ENCODE peak calls at places on chromosomes 5 and 9, in seven cellular contexts. S is transverse colon, E is heart left ventricle, Q is sigmoid colon, T is NB4, F is body of pancreas, R is right lobe of liver. W is an unnamed sample.

GRCh38 chr9:136880651-136881050 is 5.7 kb upstream of the TRAF2 start:
- DNase-seq in Q (no peak), T (no peak), S (no peak), R (peak), E (no peak), F (no peak), W (no peak)

GRCh38 chr5:167633931-167634341 is 657.5 kb upstream of the WWC1 start:
- DNase-seq in F (no peak), Q (no peak), S (no peak), E (no peak), T (no peak), R (no peak), W (no peak)

GRCh38 chr5:112918679-112919078 is 3.3 kb downstream of the REEP5 start:
- DNase-seq in F (no peak), S (no peak), Q (no peak), E (no peak), T (no peak), R (no peak), W (no peak)

GRCh38 chr9:136542246-136543041 is 3.4 kb downstream of the NOTCH1 start:
- DNase-seq in F (no peak), T (no peak), E (no peak), R (no peak), S (no peak), Q (no peak), W (no peak)

GRCh38 chr9:84419203-84419602 is 78.6 kb upstream of the SLC28A3 start:
- DNase-seq in F (no peak), E (no peak), S (no peak), Q (no peak), R (no peak), T (peak), W (no peak)

GRCh38 chr5:111512026-111512405 is 319 bp downstream of the STARD4 start:
- DNase-seq in E (peak), R (no peak), T (no peak), S (no peak), Q (peak), F (no peak), W (no peak)

GRCh38 chr5:96110289-96110688 is 148.6 kb upstream of the ELL2 start:
- DNase-seq in Q (no peak), E (no peak), S (no peak), T (no peak), R (no peak), F (no peak), W (no peak)

GRCh38 chr5:40483316-40483715 is 196.4 kb upstream of the PTGER4 start:
- DNase-seq in S (no peak), E (no peak), T (no peak), F (no peak), R (no peak), Q (no peak), W (no peak)

GRCh38 chr9:83154087-83154736 is 91.3 kb upstream of the RASEF start:
- DNase-seq in E (no peak), S (no peak), Q (no peak), R (no peak), F (peak), T (no peak), W (no peak)

GRCh38 chr5:98989723-98990122 is 60.9 kb upstream of the CHD1 start:
- DNase-seq in R (no peak), S (no peak), E (no peak), T (peak), Q (no peak), F (no peak), W (no peak)
- TF ChIP-seq POLR2A in R (no peak), S (no peak), E (no peak), T (no peak), Q (no peak), F (no peak), W (no peak)

GRCh38 chr9:129889461-129889935 is 54.2 kb downstream of the USP20 start:
- DNase-seq in R (no peak), E (no peak), S (no peak), T (peak), Q (no peak), F (no peak), W (no peak)

GRCh38 chr9:129888809-129889460 is 53.7 kb downstream of the USP20 start:
- DNase-seq in R (no peak), E (no peak), F (no peak), Q (no peak), S (no peak), T (no peak), W (peak)

GRCh38 chr9:129888085-129888808 is 53.0 kb downstream of the USP20 start:
- DNase-seq in Q (no peak), T (peak), F (no peak), S (peak), R (peak), E (peak), W (peak)

GRCh38 chr9:129891519-129891918 is 56.3 kb downstream of the USP20 start:
- DNase-seq in Q (no peak), F (no peak), T (no peak), R (no peak), E (no peak), S (no peak), W (no peak)

DNA sequence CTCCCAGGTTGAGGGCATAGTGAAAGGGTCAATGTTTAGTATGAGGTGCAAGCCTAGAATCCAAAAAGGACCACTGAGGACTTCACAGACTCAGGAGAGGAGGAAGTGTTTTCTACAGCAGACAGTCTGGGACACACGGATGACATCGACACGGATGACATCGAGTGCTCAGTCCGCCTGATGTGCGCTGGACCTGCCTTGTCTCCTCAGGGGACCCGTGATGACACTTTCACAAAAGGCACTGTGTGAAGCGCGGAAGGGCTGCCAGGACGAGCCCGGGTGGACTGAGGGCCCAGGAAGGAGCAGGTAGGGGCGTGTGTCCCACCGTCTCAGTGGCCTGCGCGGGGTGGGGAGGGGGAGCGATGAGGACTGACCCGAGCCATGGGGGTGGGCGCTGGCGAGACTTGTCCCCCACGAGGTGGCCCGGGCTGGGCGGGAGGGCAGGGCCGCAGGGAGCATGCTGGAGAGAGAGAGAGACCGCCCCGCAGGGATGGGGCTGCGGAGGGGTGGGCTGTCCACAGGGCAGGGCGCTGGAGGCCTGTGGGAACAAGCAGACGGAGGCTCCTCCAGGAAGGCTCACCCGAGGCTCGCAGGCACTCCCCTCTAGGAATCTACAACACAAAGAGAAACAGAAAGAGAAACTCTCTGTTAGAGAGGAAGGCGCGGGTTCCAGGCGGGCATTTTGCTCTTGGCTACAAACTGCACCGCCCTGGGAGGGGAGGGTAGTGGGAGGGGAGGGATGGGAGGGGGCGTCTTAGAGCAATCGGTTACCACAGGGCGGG is 54.9 kb downstream of the USP20 start:
- DNase-seq in Q (no peak), R (peak), T (peak), S (peak), F (no peak), E (peak), W (peak)
- TF ChIP-seq POLR2A in Q (no peak), R (no peak), T (no peak), S (no peak), F (no peak), E (no peak), W (no peak)

GRCh38 chr9:37719526-37719925 is 34.1 kb upstream of the TRMT10B start:
- DNase-seq in S (no peak), F (no peak), E (no peak), Q (no peak), R (no peak), T (peak), W (no peak)

GRCh38 chr9:37715260-37715659 is 38.3 kb upstream of the TRMT10B start:
- DNase-seq in E (no peak), R (no peak), F (no peak), S (no peak), T (no peak), Q (no peak), W (no peak)

GRCh38 chr9:37715991-37716505 is 37.6 kb upstream of the TRMT10B start:
- DNase-seq in S (no peak), R (no peak), E (no peak), Q (no peak), F (no peak), T (no peak), W (no peak)
- TF ChIP-seq POLR2A in S (no peak), R (no peak), E (no peak), Q (no peak), F (no peak), T (no peak), W (no peak)

DNA sequence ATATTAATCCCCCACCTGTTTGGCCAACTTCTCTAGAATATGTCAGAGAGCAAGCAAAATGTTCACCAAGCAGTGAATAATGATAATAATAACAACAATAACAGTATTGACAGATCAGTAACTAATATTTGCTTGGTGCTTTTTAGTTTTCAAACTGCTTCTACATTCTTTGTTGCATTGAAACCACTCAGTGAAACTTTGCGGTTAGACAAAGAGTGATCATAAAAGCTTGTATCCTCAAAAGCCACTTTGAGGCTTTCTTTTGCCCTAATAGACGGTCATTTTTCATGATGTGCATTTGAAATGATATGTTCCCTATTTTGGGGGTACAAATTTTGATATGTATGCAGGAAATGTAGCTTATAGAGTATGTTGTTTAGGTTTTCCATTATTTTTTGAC is 43.6 kb upstream of the PTGS1 start:
- DNase-seq in F (no peak), T (no peak), Q (no peak), S (no peak), E (no peak), R (no peak), W (no peak)
- TF ChIP-seq POLR2A in F (no peak), T (no peak), Q (no peak), S (no peak), E (no peak), R (no peak), W (no peak)

DNA sequence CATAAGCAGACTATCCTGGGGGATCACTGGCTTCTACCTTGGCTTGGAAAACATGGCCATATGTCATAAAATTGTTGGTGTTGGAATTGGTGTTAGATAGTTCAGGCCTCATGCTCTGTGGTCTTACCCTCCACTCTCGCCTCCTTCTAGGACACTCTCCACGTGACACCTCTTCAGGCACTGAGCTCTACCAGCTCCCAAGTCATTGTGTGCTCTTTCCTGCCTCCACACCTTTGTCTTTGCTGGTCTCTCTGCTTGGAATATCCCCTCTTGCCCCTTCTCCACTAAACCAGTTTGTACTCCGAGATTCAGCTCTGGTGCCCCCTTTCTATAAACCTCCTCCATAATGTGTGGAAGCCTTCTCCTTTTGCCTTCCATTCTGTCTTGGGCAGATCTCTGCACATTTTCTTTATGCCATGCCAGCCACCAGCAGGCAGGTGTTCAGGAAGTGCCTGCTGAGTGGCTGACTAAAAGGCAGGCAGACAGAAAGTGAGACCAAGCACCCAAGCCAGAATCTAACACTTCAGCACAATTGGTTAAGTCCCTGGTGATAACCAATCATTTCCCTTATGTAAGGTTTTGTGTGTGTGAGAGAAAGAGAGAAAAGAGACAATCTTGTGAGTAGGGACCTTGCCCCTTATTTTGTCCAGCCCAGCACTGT is 37.7 kb downstream of the SAR1B start:
- DNase-seq in S (no peak), E (no peak), R (no peak), F (no peak), T (no peak), Q (no peak), W (no peak)
- TF ChIP-seq POLR2A in S (no peak), E (no peak), R (no peak), F (no peak), T (no peak), Q (no peak), W (no peak)

DNA sequence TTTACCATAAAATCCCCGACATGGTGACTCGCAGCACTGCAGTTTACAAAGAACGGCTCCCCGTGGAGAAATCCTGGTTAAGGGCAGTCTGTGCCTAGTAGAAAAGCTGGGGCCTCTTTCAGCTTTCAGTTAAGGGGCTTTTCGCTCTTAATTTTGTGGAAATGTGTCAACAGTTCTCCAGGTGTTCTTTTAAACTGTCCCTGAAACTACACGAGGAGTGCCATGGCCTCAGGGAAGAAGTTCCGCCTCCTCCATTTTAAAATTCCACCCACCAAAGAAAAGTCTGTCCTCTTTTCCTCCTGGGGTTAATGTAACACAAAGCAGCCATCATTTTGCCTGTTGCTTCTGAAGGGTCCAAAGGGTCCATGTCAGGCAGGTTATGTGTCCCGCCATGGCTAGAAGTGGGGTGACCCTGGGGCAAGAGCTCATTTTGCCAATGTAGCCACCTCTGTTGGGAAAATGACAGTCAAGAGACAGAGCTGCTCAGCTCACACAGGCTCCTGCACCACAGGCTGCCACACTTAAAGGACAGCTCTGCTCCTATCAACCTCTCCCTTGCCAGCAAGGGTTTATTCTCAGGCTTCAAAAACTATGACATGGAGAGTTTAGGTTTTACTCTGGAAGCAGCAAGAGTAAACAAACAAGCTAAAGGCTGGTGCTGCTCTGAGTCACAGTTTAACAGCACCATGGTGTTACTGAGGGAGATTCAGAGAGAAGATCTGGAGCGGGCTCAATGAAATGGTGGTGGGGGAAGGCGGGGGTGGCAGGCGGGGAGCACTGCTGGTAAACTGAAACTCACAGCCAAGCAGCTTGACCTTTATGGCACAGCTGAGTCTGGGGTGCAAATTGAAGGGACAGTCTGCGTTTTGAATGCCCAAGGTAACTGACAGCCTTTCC is 3.2 kb downstream of the WHRN start:
- DNase-seq in F (no peak), R (no peak), T (no peak), S (no peak), E (no peak), Q (no peak), W (no peak)
- TF ChIP-seq POLR2A in F (no peak), R (no peak), T (no peak), S (no peak), E (no peak), Q (no peak), W (no peak)

GRCh38 chr9:34328983-34329832 is at the start of the genes KIF24 and NUDT2:
- DNase-seq in R (peak), S (peak), Q (peak), F (peak), E (peak), T (peak), W (peak)
- TF ChIP-seq POLR2A in R (peak), S (peak), Q (peak), F (peak), E (peak), T (peak), W (peak)

GRCh38 chr5:147234098-147234824 is 565 bp upstream of the STK32A start:
- DNase-seq in T (no peak), Q (peak), F (peak), S (no peak), R (no peak), E (no peak), W (no peak)

GRCh38 chr5:147240266-147240985 is 5.6 kb downstream of the STK32A start:
- DNase-seq in E (no peak), S (no peak), R (no peak), F (no peak), Q (no peak), T (no peak), W (no peak)

GRCh38 chr5:147234825-147235635 is at the start of gene STK32A:
- DNase-seq in R (peak), E (peak), S (peak), Q (peak), T (no peak), F (peak), W (peak)
- TF ChIP-seq POLR2A in R (no peak), E (no peak), S (no peak), Q (no peak), T (no peak), F (peak), W (no peak)

GRCh38 chr5:177310332-177310731 is 1.4 kb downstream of the MXD3 start:
- DNase-seq in E (no peak), F (no peak), T (no peak), Q (no peak), R (peak), S (no peak), W (no peak)

GRCh38 chr5:177311361-177311722 is 356 bp downstream of the MXD3 start:
- DNase-seq in F (no peak), R (peak), S (peak), T (peak), Q (no peak), E (no peak), W (peak)

GRCh38 chr5:177309351-177310191 is 2.1 kb downstream of the MXD3 start:
- DNase-seq in E (no peak), T (peak), Q (peak), R (peak), F (peak), S (peak), W (peak)

GRCh38 chr5:177311723-177312648 is at the start of gene MXD3:
- DNase-seq in Q (peak), E (peak), S (peak), R (peak), T (peak), F (peak), W (peak)

GRCh38 chr5:177310757-177311173 is 933 bp downstream of the MXD3 start:
- DNase-seq in R (no peak), S (peak), E (no peak), F (no peak), Q (peak), T (peak), W (peak)
- TF ChIP-seq POLR2A in R (no peak), S (no peak), E (no peak), F (no peak), Q (no peak), T (no peak), W (no peak)

GRCh38 chr5:142013734-142014495 is 1.1 kb upstream of the GNPDA1 start:
- DNase-seq in S (peak), Q (peak), F (peak), E (peak), R (peak), T (no peak), W (peak)

GRCh38 chr5:142011572-142012185 is 1.1 kb downstream of the GNPDA1 start:
- DNase-seq in R (no peak), E (no peak), F (no peak), T (no peak), S (no peak), Q (no peak), W (no peak)

GRCh38 chr5:142014911-142015584 is 2.2 kb upstream of the GNPDA1 start:
- DNase-seq in F (peak), T (peak), R (no peak), E (no peak), S (no peak), Q (no peak), W (peak)

GRCh38 chr5:142012186-142012785 is 541 bp downstream of the GNPDA1 start:
- DNase-seq in R (peak), T (peak), S (peak), F (peak), Q (peak), E (peak), W (peak)

DNA sequence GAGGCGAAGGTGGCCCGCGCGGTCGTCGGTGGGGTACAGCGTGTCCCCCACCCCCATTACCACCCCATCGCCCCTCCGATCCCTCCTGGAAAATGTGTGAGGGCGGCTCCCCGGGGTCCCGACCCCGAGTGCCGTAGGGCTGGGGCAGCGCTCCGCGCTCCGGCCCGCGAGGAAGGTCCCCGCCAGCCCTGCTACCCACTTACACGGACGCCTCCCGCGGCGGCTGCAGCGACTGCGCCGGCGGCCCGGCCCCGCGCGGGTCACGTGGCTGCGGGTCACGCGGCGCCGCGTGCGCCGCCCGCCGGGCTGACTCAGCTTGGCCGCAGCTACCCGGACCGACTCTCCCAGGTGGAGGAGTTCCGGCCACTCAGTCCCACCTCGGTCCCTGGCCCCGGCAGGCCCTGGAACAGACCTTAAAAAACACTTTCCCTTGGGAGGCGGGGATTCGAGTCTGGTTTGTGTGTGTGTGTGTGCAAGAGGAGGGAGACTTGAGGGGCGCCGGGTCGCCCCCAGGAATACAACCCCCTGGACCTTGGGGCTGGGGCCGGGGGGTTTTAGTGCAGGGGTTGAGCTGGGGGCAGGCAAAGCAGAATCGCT is at the start of gene GNPDA1:
- DNase-seq in R (peak), T (peak), Q (peak), F (peak), S (peak), E (peak), W (peak)
- TF ChIP-seq POLR2A in R (peak), T (peak), Q (no peak), F (peak), S (peak), E (peak), W (peak)

W was measured in erythroblast.